ENCODE peak calls at places on chromosomes 13 and 19, in six cellular contexts. One of them, this sample, is unnamed.
A peak's percentile ranks its signal among the peaks of the same experiment; 100 is the strongest.

GRCh38 chr19:54307389-54307788 is 5.6 kb downstream of the LILRA5 start:
- DNase-seq in amniotic stem cell: no peak
- DNase-seq in posterior vena cava: peak; percentile 42
- DNase-seq in vagina: no peak
- DNase-seq in C1 segment of cervical spinal cord: no peak
- DNase-seq in HFF-Myc: no peak
- DNase-seq in this sample: no peak

GRCh38 chr19:2613507-2614295 is 88.8 kb downstream of the GNG7 start:
- DNase-seq in amniotic stem cell: no peak
- DNase-seq in C1 segment of cervical spinal cord: no peak
- DNase-seq in vagina: no peak
- DNase-seq in posterior vena cava: peak; percentile 89
- DNase-seq in HFF-Myc: no peak
- DNase-seq in this sample: no peak

GRCh38 chr13:45921337-45921736 is 69.8 kb upstream of the SIAH3 start:
- DNase-seq in HFF-Myc: no peak
- DNase-seq in C1 segment of cervical spinal cord: no peak
- DNase-seq in posterior vena cava: no peak
- DNase-seq in vagina: no peak
- DNase-seq in amniotic stem cell: no peak
- DNase-seq in this sample: no peak

GRCh38 chr19:1651548-1652394 is 644 bp downstream of the TCF3 start:
- DNase-seq in vagina: no peak
- DNase-seq in posterior vena cava: no peak
- DNase-seq in C1 segment of cervical spinal cord: no peak
- DNase-seq in HFF-Myc: no peak
- DNase-seq in amniotic stem cell: no peak
- DNase-seq in this sample: peak; percentile 10

GRCh38 chr13:53408306-53408705 is 379.7 kb downstream of the OLFM4 start:
- DNase-seq in HFF-Myc: no peak
- DNase-seq in amniotic stem cell: no peak
- DNase-seq in vagina: no peak
- DNase-seq in C1 segment of cervical spinal cord: no peak
- DNase-seq in posterior vena cava: no peak
- DNase-seq in this sample: no peak

GRCh38 chr13:78608254-78608704 is 4.9 kb upstream of the POU4F1 start:
- DNase-seq in amniotic stem cell: no peak
- DNase-seq in C1 segment of cervical spinal cord: no peak
- DNase-seq in HFF-Myc: no peak
- DNase-seq in vagina: no peak
- DNase-seq in posterior vena cava: no peak
- DNase-seq in this sample: no peak

GRCh38 chr13:95250961-95251360 is 50.3 kb downstream of the ABCC4 start:
- DNase-seq in amniotic stem cell: no peak
- DNase-seq in C1 segment of cervical spinal cord: no peak
- DNase-seq in HFF-Myc: no peak
- DNase-seq in posterior vena cava: no peak
- DNase-seq in vagina: no peak
- DNase-seq in this sample: no peak

GRCh38 chr19:15292847-15293582 is 39.3 kb downstream of the BRD4 start:
- DNase-seq in vagina: no peak
- DNase-seq in posterior vena cava: no peak
- DNase-seq in amniotic stem cell: no peak
- DNase-seq in C1 segment of cervical spinal cord: no peak
- DNase-seq in HFF-Myc: no peak
- DNase-seq in this sample: no peak

GRCh38 chr13:97276862-97277269 is 54.7 kb downstream of the MBNL2 start:
- DNase-seq in C1 segment of cervical spinal cord: no peak
- DNase-seq in vagina: no peak
- DNase-seq in amniotic stem cell: no peak
- DNase-seq in posterior vena cava: no peak
- DNase-seq in HFF-Myc: no peak
- DNase-seq in this sample: no peak

GRCh38 chr19:5313307-5313706 is 27.3 kb downstream of the PTPRS start:
- DNase-seq in C1 segment of cervical spinal cord: no peak
- DNase-seq in HFF-Myc: no peak
- DNase-seq in posterior vena cava: no peak
- DNase-seq in vagina: no peak
- DNase-seq in amniotic stem cell: no peak
- DNase-seq in this sample: no peak

GRCh38 chr13:48319458-48320395 is 16.2 kb downstream of the RB1 start:
- DNase-seq in posterior vena cava: no peak
- DNase-seq in HFF-Myc: no peak
- DNase-seq in C1 segment of cervical spinal cord: no peak
- DNase-seq in vagina: peak; percentile 85
- DNase-seq in amniotic stem cell: no peak
- DNase-seq in this sample: no peak

GRCh38 chr13:99133848-99134247 is 66.8 kb upstream of the UBAC2 start:
- DNase-seq in amniotic stem cell: no peak
- DNase-seq in C1 segment of cervical spinal cord: no peak
- DNase-seq in HFF-Myc: no peak
- DNase-seq in vagina: no peak
- DNase-seq in posterior vena cava: no peak
- DNase-seq in this sample: no peak

GRCh38 chr13:32940601-32941000 is 75.6 kb upstream of the KL start:
- DNase-seq in amniotic stem cell: no peak
- DNase-seq in posterior vena cava: no peak
- DNase-seq in HFF-Myc: no peak
- DNase-seq in C1 segment of cervical spinal cord: no peak
- DNase-seq in vagina: no peak
- DNase-seq in this sample: no peak

GRCh38 chr13:22861958-22862466 is 318.8 kb upstream of the SGCG start:
- DNase-seq in amniotic stem cell: no peak
- DNase-seq in vagina: no peak
- DNase-seq in posterior vena cava: no peak
- DNase-seq in C1 segment of cervical spinal cord: no peak
- DNase-seq in HFF-Myc: no peak
- DNase-seq in this sample: no peak

GRCh38 chr19:18612772-18613588 is at the start of gene TMEM59L:
- DNase-seq in C1 segment of cervical spinal cord: no peak
- DNase-seq in vagina: no peak
- DNase-seq in HFF-Myc: no peak
- DNase-seq in posterior vena cava: no peak
- DNase-seq in amniotic stem cell: no peak
- DNase-seq in this sample: no peak

GRCh38 chr13:51453308-51453958 is 597 bp upstream of the INTS6 start:
- DNase-seq in HFF-Myc: no peak
- DNase-seq in C1 segment of cervical spinal cord: no peak
- DNase-seq in vagina: no peak
- DNase-seq in amniotic stem cell: peak; percentile 44
- DNase-seq in posterior vena cava: peak; percentile 93
- DNase-seq in this sample: peak; percentile 50

GRCh38 chr19:44164327-44164672 is 600 bp upstream of the ZNF226 start:
- DNase-seq in C1 segment of cervical spinal cord: no peak
- DNase-seq in posterior vena cava: no peak
- DNase-seq in vagina: no peak
- DNase-seq in HFF-Myc: no peak
- DNase-seq in amniotic stem cell: no peak
- DNase-seq in this sample: no peak

GRCh38 chr19:38245826-38246498 is 10.2 kb downstream of the PPP1R14A start:
- DNase-seq in HFF-Myc: no peak
- DNase-seq in C1 segment of cervical spinal cord: no peak
- DNase-seq in vagina: no peak
- DNase-seq in posterior vena cava: no peak
- DNase-seq in amniotic stem cell: no peak
- DNase-seq in this sample: no peak

GRCh38 chr19:16067205-16067938 is 8.9 kb upstream of the TPM4 start:
- DNase-seq in posterior vena cava: peak; percentile 93
- DNase-seq in C1 segment of cervical spinal cord: no peak
- DNase-seq in vagina: no peak
- DNase-seq in amniotic stem cell: no peak
- DNase-seq in HFF-Myc: no peak
- DNase-seq in this sample: peak; percentile 61